ENCODE peak calls at places on chromosomes 11 and 22, in five cellular contexts. One of them, this sample, is unnamed.

GRCh38 chr11:45839204-45839603 is 8.1 kb upstream of the CRY2 start:
- DNase-seq in IMR-90: no peak
- DNase-seq in BJ: no peak
- DNase-seq in CD8-positive, alpha-beta T cell: no peak
- DNase-seq in choroid plexus epithelial cell: no peak
- DNase-seq in this sample: no peak

GRCh38 chr11:33616552-33616951 is 84.1 kb downstream of the C11orf91 start:
- DNase-seq in IMR-90: peak
- DNase-seq in BJ: no peak
- DNase-seq in CD8-positive, alpha-beta T cell: no peak
- DNase-seq in choroid plexus epithelial cell: peak
- DNase-seq in this sample: no peak

GRCh38 chr22:27512283-27512761 is 289.2 kb downstream of the MN1 start:
- DNase-seq in IMR-90: peak
- DNase-seq in BJ: peak
- DNase-seq in CD8-positive, alpha-beta T cell: no peak
- DNase-seq in choroid plexus epithelial cell: peak
- DNase-seq in this sample: no peak

GRCh38 chr11:789951-790350 is at the start of gene CEND1:
- DNase-seq in IMR-90: peak
- DNase-seq in BJ: no peak
- DNase-seq in CD8-positive, alpha-beta T cell: peak
- DNase-seq in choroid plexus epithelial cell: peak
- DNase-seq in this sample: no peak

GRCh38 chr11:97290444-97291041 is 900.7 kb downstream of the JRKL start:
- DNase-seq in IMR-90: no peak
- DNase-seq in BJ: no peak
- DNase-seq in CD8-positive, alpha-beta T cell: no peak
- DNase-seq in choroid plexus epithelial cell: peak
- DNase-seq in this sample: no peak

GRCh38 chr22:24494535-24495364 is at the start of gene UPB1:
- DNase-seq in IMR-90: no peak
- DNase-seq in BJ: no peak
- DNase-seq in CD8-positive, alpha-beta T cell: no peak
- DNase-seq in choroid plexus epithelial cell: no peak
- DNase-seq in this sample: no peak

GRCh38 chr22:42885446-42885845 is 28.4 kb upstream of the ARFGAP3 start:
- DNase-seq in IMR-90: no peak
- DNase-seq in BJ: no peak
- DNase-seq in CD8-positive, alpha-beta T cell: no peak
- DNase-seq in choroid plexus epithelial cell: peak
- DNase-seq in this sample: no peak

GRCh38 chr11:82732734-82733443 is 775 bp downstream of the FAM181B start:
- DNase-seq in IMR-90: no peak
- DNase-seq in BJ: no peak
- DNase-seq in CD8-positive, alpha-beta T cell: peak
- DNase-seq in choroid plexus epithelial cell: no peak
- DNase-seq in this sample: no peak

GRCh38 chr11:69575296-69576068 is 65.5 kb upstream of the CCND1 start:
- DNase-seq in IMR-90: no peak
- DNase-seq in BJ: no peak
- DNase-seq in CD8-positive, alpha-beta T cell: no peak
- DNase-seq in choroid plexus epithelial cell: no peak
- DNase-seq in this sample: no peak

GRCh38 chr22:38075961-38076360 is 8.0 kb downstream of the SLC16A8 start:
- DNase-seq in IMR-90: no peak
- DNase-seq in BJ: no peak
- DNase-seq in CD8-positive, alpha-beta T cell: no peak
- DNase-seq in choroid plexus epithelial cell: no peak
- DNase-seq in this sample: no peak

GRCh38 chr11:90254065-90254464 is 31.2 kb upstream of the CHORDC1 start:
- DNase-seq in IMR-90: no peak
- DNase-seq in BJ: no peak
- DNase-seq in CD8-positive, alpha-beta T cell: no peak
- DNase-seq in choroid plexus epithelial cell: no peak
- DNase-seq in this sample: no peak

GRCh38 chr11:26331911-26332571 is at the start of gene ANO3:
- DNase-seq in IMR-90: peak
- DNase-seq in BJ: peak
- DNase-seq in CD8-positive, alpha-beta T cell: no peak
- DNase-seq in choroid plexus epithelial cell: peak
- DNase-seq in this sample: peak

GRCh38 chr11:1327064-1327460 is 17.6 kb upstream of the TOLLIP start:
- DNase-seq in IMR-90: peak
- DNase-seq in BJ: no peak
- DNase-seq in CD8-positive, alpha-beta T cell: no peak
- DNase-seq in choroid plexus epithelial cell: no peak
- DNase-seq in this sample: no peak

GRCh38 chr11:28417601-28418323 is 309.6 kb downstream of the METTL15 start:
- DNase-seq in IMR-90: peak
- DNase-seq in BJ: no peak
- DNase-seq in CD8-positive, alpha-beta T cell: no peak
- DNase-seq in choroid plexus epithelial cell: no peak
- DNase-seq in this sample: no peak

GRCh38 chr11:20093775-20094174 is 66.5 kb downstream of the DBX1 start:
- DNase-seq in IMR-90: peak
- DNase-seq in BJ: no peak
- DNase-seq in CD8-positive, alpha-beta T cell: no peak
- DNase-seq in choroid plexus epithelial cell: peak
- DNase-seq in this sample: no peak

GRCh38 chr22:46770726-46771125 is 8.3 kb downstream of the TBC1D22A start:
- DNase-seq in IMR-90: no peak
- DNase-seq in BJ: no peak
- DNase-seq in CD8-positive, alpha-beta T cell: no peak
- DNase-seq in choroid plexus epithelial cell: no peak
- DNase-seq in this sample: no peak

GRCh38 chr11:75350743-75351540 is 519 bp downstream of the ARRB1 start:
- DNase-seq in IMR-90: peak
- DNase-seq in BJ: no peak
- DNase-seq in CD8-positive, alpha-beta T cell: peak
- DNase-seq in choroid plexus epithelial cell: no peak
- DNase-seq in this sample: no peak

GRCh38 chr11:39367526-39367925 is 2091.9 kb downstream of the LRRC4C start:
- DNase-seq in IMR-90: no peak
- DNase-seq in BJ: no peak
- DNase-seq in CD8-positive, alpha-beta T cell: no peak
- DNase-seq in choroid plexus epithelial cell: no peak
- DNase-seq in this sample: no peak

GRCh38 chr11:10544491-10545470 is 3.8 kb upstream of the RNF141 start:
- DNase-seq in IMR-90: no peak
- DNase-seq in BJ: no peak
- DNase-seq in CD8-positive, alpha-beta T cell: no peak
- DNase-seq in choroid plexus epithelial cell: no peak
- DNase-seq in this sample: no peak

GRCh38 chr22:27591060-27591459 is 210.5 kb downstream of the MN1 start:
- DNase-seq in IMR-90: no peak
- DNase-seq in BJ: no peak
- DNase-seq in CD8-positive, alpha-beta T cell: no peak
- DNase-seq in choroid plexus epithelial cell: no peak
- DNase-seq in this sample: no peak

GRCh38 chr11:68584097-68584496 is 100.2 kb upstream of the GAL start:
- DNase-seq in IMR-90: peak
- DNase-seq in BJ: no peak
- DNase-seq in CD8-positive, alpha-beta T cell: peak
- DNase-seq in choroid plexus epithelial cell: peak
- DNase-seq in this sample: peak

GRCh38 chr11:102495161-102496042 is 35.1 kb downstream of the MMP7 start:
- DNase-seq in IMR-90: peak
- DNase-seq in BJ: no peak
- DNase-seq in CD8-positive, alpha-beta T cell: peak
- DNase-seq in choroid plexus epithelial cell: peak
- DNase-seq in this sample: peak

GRCh38 chr11:113195728-113196127 is 118.7 kb upstream of the TTC12 start:
- DNase-seq in IMR-90: no peak
- DNase-seq in BJ: no peak
- DNase-seq in CD8-positive, alpha-beta T cell: no peak
- DNase-seq in choroid plexus epithelial cell: no peak
- DNase-seq in this sample: no peak

GRCh38 chr11:18501629-18502028 is 25.1 kb downstream of the TSG101 start:
- DNase-seq in IMR-90: no peak
- DNase-seq in BJ: no peak
- DNase-seq in CD8-positive, alpha-beta T cell: no peak
- DNase-seq in choroid plexus epithelial cell: peak
- DNase-seq in this sample: no peak

GRCh38 chr22:37080838-37081237 is 28.7 kb downstream of the TMPRSS6 start:
- DNase-seq in IMR-90: no peak
- DNase-seq in BJ: no peak
- DNase-seq in CD8-positive, alpha-beta T cell: no peak
- DNase-seq in choroid plexus epithelial cell: no peak
- DNase-seq in this sample: no peak

GRCh38 chr22:50020606-50021005 is 8.0 kb upstream of the IL17REL start:
- DNase-seq in IMR-90: no peak
- DNase-seq in BJ: no peak
- DNase-seq in CD8-positive, alpha-beta T cell: no peak
- DNase-seq in choroid plexus epithelial cell: no peak
- DNase-seq in this sample: no peak

GRCh38 chr11:76047231-76047630 is 159.1 kb downstream of the WNT11 start:
- DNase-seq in IMR-90: no peak
- DNase-seq in BJ: no peak
- DNase-seq in CD8-positive, alpha-beta T cell: no peak
- DNase-seq in choroid plexus epithelial cell: no peak
- DNase-seq in this sample: no peak

DNA sequence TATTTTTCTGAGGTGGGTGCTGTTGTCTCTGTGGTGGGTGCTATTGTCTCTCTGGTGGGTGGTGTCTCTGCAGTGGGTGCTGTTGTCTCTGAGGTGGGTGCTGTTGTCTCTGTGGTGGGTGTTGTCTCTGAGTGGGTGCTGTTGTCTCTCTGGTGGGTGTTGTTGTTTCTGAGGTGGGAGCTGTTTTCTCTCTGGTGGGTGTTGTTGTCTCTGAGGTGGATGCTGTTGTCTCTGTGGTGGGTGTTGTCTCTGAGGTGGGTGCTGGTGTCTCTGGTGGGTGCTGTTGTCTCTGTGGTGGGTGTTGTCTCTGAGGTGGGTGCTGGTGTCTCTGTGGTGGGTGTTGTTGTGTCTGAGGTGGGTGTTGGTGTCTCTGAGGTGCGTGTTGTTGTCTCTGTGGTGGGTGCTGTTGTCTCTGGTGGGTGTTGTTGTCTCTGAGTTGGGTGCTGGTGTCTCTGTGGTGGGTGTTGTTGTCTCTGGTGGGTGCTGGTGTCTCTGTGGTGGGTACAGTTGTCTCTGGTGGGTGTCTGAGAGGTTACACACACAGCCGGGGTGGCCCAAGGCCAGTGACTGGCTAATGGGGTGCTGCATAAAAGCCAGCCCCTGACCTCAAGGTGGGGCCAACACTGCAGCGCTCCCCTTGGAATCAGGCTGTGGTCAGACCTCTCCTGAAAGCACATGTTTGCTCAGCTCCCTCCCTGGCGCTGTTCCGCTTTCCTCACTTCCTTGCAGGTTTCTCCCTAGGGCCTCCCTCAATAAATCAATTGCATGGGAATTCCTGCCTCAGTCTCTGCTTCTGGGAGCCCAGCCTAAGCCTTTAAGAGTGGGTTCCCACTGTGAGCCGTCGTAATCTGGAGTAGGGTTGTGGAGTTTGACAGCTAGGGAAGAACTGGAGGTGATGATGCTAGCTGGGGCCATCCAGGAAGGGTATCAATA is 31.0 kb upstream of the XBP1 start:
- DNase-seq in IMR-90: no peak
- DNase-seq in BJ: no peak
- DNase-seq in CD8-positive, alpha-beta T cell: no peak
- DNase-seq in choroid plexus epithelial cell: no peak
- DNase-seq in this sample: no peak
- H3K4me3 ChIP-seq in IMR-90: no peak
- H3K4me3 ChIP-seq in BJ: no peak
- H3K4me3 ChIP-seq in CD8-positive, alpha-beta T cell: no peak
- H3K4me3 ChIP-seq in choroid plexus epithelial cell: no peak
- H3K4me3 ChIP-seq in this sample: no peak

GRCh38 chr11:63490551-63491239 is at the start of gene PLAAT5:
- DNase-seq in IMR-90: no peak
- DNase-seq in BJ: no peak
- DNase-seq in CD8-positive, alpha-beta T cell: peak
- DNase-seq in choroid plexus epithelial cell: peak
- DNase-seq in this sample: no peak

GRCh38 chr11:63491240-63491587 is 247 bp upstream of the PLAAT5 start:
- DNase-seq in IMR-90: no peak
- DNase-seq in BJ: no peak
- DNase-seq in CD8-positive, alpha-beta T cell: no peak
- DNase-seq in choroid plexus epithelial cell: no peak
- DNase-seq in this sample: no peak

GRCh38 chr11:63489879-63490278 is 1.1 kb downstream of the PLAAT5 start:
- DNase-seq in IMR-90: no peak
- DNase-seq in BJ: no peak
- DNase-seq in CD8-positive, alpha-beta T cell: no peak
- DNase-seq in choroid plexus epithelial cell: peak
- DNase-seq in this sample: no peak

GRCh38 chr11:63491614-63492372 is 826 bp upstream of the PLAAT5 start:
- DNase-seq in IMR-90: peak
- DNase-seq in BJ: no peak
- DNase-seq in CD8-positive, alpha-beta T cell: no peak
- DNase-seq in choroid plexus epithelial cell: peak
- DNase-seq in this sample: no peak

GRCh38 chr11:63488789-63489188 is 2.2 kb downstream of the PLAAT5 start:
- DNase-seq in IMR-90: no peak
- DNase-seq in BJ: no peak
- DNase-seq in CD8-positive, alpha-beta T cell: no peak
- DNase-seq in choroid plexus epithelial cell: no peak
- DNase-seq in this sample: no peak
- H3K4me3 ChIP-seq in IMR-90: no peak
- H3K4me3 ChIP-seq in BJ: no peak
- H3K4me3 ChIP-seq in CD8-positive, alpha-beta T cell: no peak
- H3K4me3 ChIP-seq in choroid plexus epithelial cell: no peak
- H3K4me3 ChIP-seq in this sample: no peak

DNA sequence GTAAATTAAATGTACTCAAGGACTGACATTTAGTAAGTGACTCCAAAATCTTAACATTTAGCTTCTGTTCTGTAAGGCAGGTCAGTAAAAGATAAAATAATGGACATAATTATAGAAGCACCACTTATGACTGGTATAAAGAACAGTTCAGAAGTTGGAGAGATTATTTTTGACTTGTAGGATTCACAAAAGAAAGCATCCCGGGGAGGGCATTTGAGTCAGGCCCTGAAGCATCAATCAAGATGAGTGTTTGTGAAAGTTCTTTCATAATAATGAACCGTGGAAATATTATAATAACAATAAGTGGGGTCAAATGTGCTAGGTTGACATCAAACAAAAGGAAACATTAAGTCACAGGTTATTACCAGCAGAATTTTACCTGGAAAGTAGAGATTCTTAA is 201.9 kb downstream of the DDX10 start:
- DNase-seq in IMR-90: no peak
- DNase-seq in BJ: no peak
- DNase-seq in CD8-positive, alpha-beta T cell: no peak
- DNase-seq in choroid plexus epithelial cell: no peak
- DNase-seq in this sample: no peak
- H3K4me3 ChIP-seq in IMR-90: no peak
- H3K4me3 ChIP-seq in BJ: no peak
- H3K4me3 ChIP-seq in CD8-positive, alpha-beta T cell: no peak
- H3K4me3 ChIP-seq in choroid plexus epithelial cell: no peak
- H3K4me3 ChIP-seq in this sample: no peak

DNA sequence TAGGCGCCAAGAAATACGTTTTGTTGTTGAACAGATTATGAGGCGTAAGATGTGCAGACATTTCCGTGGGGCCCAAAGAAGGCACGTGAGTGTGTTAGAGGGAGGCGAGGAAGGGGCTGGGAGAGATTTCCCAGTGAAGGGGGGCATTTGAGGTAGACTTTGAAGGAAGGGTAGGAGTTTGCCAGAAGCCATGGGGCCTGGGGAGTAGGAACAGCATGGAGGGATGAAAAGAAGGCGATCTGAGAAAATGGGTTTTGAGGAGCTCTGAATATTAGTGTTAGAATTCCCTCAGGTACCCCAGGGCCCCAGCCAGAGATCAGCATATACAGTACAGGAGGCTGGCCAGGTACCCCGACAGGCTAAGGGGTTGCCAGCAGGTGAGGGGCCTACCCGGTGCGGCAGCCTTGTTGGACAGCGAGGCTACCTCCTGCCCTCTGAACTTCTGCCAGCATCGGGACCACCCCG is 414 bp upstream of the MIEF1 start:
- DNase-seq in IMR-90: no peak
- DNase-seq in BJ: no peak
- DNase-seq in CD8-positive, alpha-beta T cell: no peak
- DNase-seq in choroid plexus epithelial cell: no peak
- DNase-seq in this sample: no peak
- H3K4me3 ChIP-seq in IMR-90: peak
- H3K4me3 ChIP-seq in BJ: peak
- H3K4me3 ChIP-seq in CD8-positive, alpha-beta T cell: peak
- H3K4me3 ChIP-seq in choroid plexus epithelial cell: peak
- H3K4me3 ChIP-seq in this sample: peak